ENCODE peak calls at places on chromosomes 6 and 20, in nine cellular contexts. Z is PC-3, T is OCI-LY7, J is GM23248, W is PC-9, F is hepatocyte, N is HCT116, P is GM23338, A is MM.1S. H is an unnamed sample. For H3K9me2 and H3K4me1, the result is how much of the 10 kb centered on the place peaks cover.

GRCh38 chr6:34205466-34205865 is 31.2 kb upstream of the HMGA1 start:
- DNase-seq in J (peak), F (no peak), Z (no peak), T (no peak), P (no peak), N (no peak), W (no peak), A (no peak), H (no peak)

GRCh38 chr20:4683261-4683660 is 38.4 kb upstream of the PRND start:
- DNase-seq in T (no peak), P (no peak), J (no peak), A (no peak), W (no peak), N (no peak), Z (no peak), F (no peak), H (no peak)

GRCh38 chr6:26215200-26216014 is 128.2 kb downstream of the HFE start:
- DNase-seq in A (peak), F (no peak), J (peak), N (no peak), T (peak), P (peak), W (no peak), Z (peak), H (peak)

GRCh38 chr6:170199716-170200115 is 91.2 kb downstream of the DLL1 start:
- DNase-seq in N (no peak), A (no peak), W (no peak), F (no peak), J (no peak), T (no peak), P (no peak), Z (no peak), H (no peak)

GRCh38 chr6:159473844-159474243 is 219.2 kb downstream of the SOD2 start:
- DNase-seq in A (no peak), Z (no peak), W (no peak), N (no peak), T (no peak), P (no peak), J (no peak), F (no peak), H (no peak)

GRCh38 chr6:161128680-161129196 is 137.2 kb downstream of the MAP3K4 start:
- DNase-seq in F (no peak), A (no peak), W (no peak), Z (peak), N (peak), T (no peak), J (peak), P (no peak), H (no peak)

GRCh38 chr6:122007366-122007765 is 392.1 kb upstream of the HSF2 start:
- DNase-seq in F (peak), N (no peak), Z (no peak), P (peak), T (no peak), W (no peak), J (peak), A (no peak), H (no peak)

GRCh38 chr20:51034461-51034860 is 11.6 kb upstream of the KCNG1 start:
- DNase-seq in F (no peak), Z (no peak), N (no peak), W (no peak), A (no peak), T (no peak), J (peak), P (no peak), H (no peak)

GRCh38 chr6:17169291-17169690 is 67.4 kb downstream of the STMND1 start:
- DNase-seq in J (peak), P (no peak), T (no peak), F (no peak), Z (no peak), A (no peak), N (no peak), W (no peak), H (no peak)

GRCh38 chr6:147017153-147017552 is 187.1 kb upstream of the STXBP5 start:
- DNase-seq in W (no peak), Z (no peak), A (no peak), P (peak), T (no peak), N (no peak), F (no peak), J (no peak), H (no peak)

GRCh38 chr6:22888147-22888831 is 318.9 kb downstream of the HDGFL1 start:
- DNase-seq in J (no peak), F (peak), P (no peak), Z (peak), W (no peak), N (no peak), A (no peak), T (no peak), H (no peak)

GRCh38 chr6:166005401-166005845 is 162.2 kb downstream of the TBXT start:
- DNase-seq in F (peak), Z (no peak), W (no peak), N (no peak), P (peak), T (no peak), J (peak), A (no peak), H (no peak)

GRCh38 chr20:25247666-25248500 is at the start of gene PYGB:
- DNase-seq in W (peak), A (peak), P (peak), J (peak), T (peak), F (peak), Z (peak), N (peak), H (peak)

GRCh38 chr6:5102266-5102970 is 17.3 kb downstream of the PPP1R3G start:
- DNase-seq in J (no peak), W (no peak), T (no peak), A (no peak), F (no peak), N (no peak), P (no peak), Z (no peak), H (no peak)

GRCh38 chr6:29626948-29627761 is 5.8 kb downstream of the GABBR1 start:
- DNase-seq in P (no peak), J (peak), F (peak), Z (no peak), A (no peak), N (no peak), W (no peak), T (no peak), H (no peak)

GRCh38 chr6:22392711-22393110 is 95.9 kb upstream of the PRL start:
- DNase-seq in A (no peak), N (no peak), J (peak), F (no peak), T (no peak), P (no peak), Z (no peak), W (no peak), H (no peak)

GRCh38 chr6:131721161-131721560 is 10.3 kb upstream of the CTAGE9 start:
- DNase-seq in P (no peak), J (no peak), A (no peak), T (no peak), W (no peak), Z (peak), N (no peak), F (no peak), H (no peak)

GRCh38 chr20:18587665-18588553 is at the start of gene DTD1:
- DNase-seq in Z (peak), F (peak), J (peak), N (peak), T (peak), A (peak), P (peak), W (peak), H (peak)

GRCh38 chr6:166343157-166343502 is 785 bp upstream of the SFT2D1 start:
- DNase-seq in Z (no peak), A (no peak), N (no peak), W (no peak), P (no peak), T (peak), J (no peak), F (no peak), H (peak)

GRCh38 chr20:4820833-4821518 is 99.3 kb downstream of the PRND start:
- DNase-seq in P (no peak), Z (peak), A (no peak), J (peak), W (peak), N (no peak), T (no peak), F (no peak), H (no peak)

GRCh38 chr6:37503486-37503980 is 3.8 kb upstream of the CCDC167 start:
- DNase-seq in T (peak), F (no peak), J (no peak), Z (no peak), A (no peak), P (no peak), W (no peak), N (no peak), H (no peak)

DNA sequence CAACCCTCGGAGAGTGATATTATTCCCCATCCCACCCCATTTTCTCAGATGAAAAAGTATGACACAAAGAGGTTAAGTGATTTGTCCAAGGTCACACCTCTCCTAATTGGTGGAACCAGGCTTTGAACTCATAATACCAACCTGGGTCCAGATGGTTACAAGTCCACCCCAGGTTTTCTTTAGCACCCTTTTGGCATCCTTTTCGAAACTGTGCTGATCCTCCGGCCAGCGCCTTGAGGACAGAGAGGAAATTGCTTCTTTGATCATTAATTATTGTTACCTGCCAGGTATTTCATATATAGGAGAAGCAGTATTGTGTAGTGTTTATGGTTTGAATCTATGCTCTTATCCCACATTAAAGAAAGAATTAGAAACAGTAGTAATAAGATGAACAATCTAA is 29.3 kb upstream of the PDYN start:
- DNase-seq in F (no peak), P (peak), Z (peak), J (no peak), A (peak), W (no peak), T (no peak), N (peak), H (no peak)
- H3K9me2 ChIP-seq in F (under half), P (under half), Z (under half), J (under half), A (under half), W (under half), T (under half), N (under half), H (under half)

GRCh38 chr6:156844089-156844488 is 66.9 kb downstream of the ARID1B start:
- DNase-seq in N (no peak), Z (no peak), W (no peak), F (no peak), A (no peak), P (no peak), J (no peak), T (no peak), H (no peak)
- H3K4me1 ChIP-seq in N (under half), Z (under half), W (under half), F (under half), A (under half), P (half or more), J (under half), T (half or more), H (half or more)

GRCh38 chr20:40309731-40310130 is 379.3 kb downstream of the MAFB start:
- DNase-seq in W (no peak), T (no peak), N (no peak), A (no peak), J (no peak), P (no peak), Z (no peak), F (no peak), H (no peak)

GRCh38 chr20:40307937-40308478 is 381.0 kb downstream of the MAFB start:
- DNase-seq in J (no peak), Z (no peak), A (no peak), N (no peak), P (no peak), F (no peak), T (no peak), W (no peak), H (no peak)

GRCh38 chr20:40305303-40305702 is 383.7 kb downstream of the MAFB start:
- DNase-seq in Z (no peak), N (no peak), J (no peak), P (no peak), W (no peak), A (no peak), F (no peak), T (no peak), H (no peak)

GRCh38 chr20:40304119-40304518 is 384.9 kb downstream of the MAFB start:
- DNase-seq in Z (no peak), F (no peak), P (peak), T (no peak), J (no peak), N (no peak), W (no peak), A (no peak), H (no peak)
- H2AFZ ChIP-seq in Z (no peak), F (no peak), P (peak), T (no peak), J (no peak), N (no peak), W (no peak), A (no peak), H (no peak)

GRCh38 chr20:8722277-8722928 is 346.5 kb upstream of the PLCB4 start:
- DNase-seq in T (peak), Z (peak), A (peak), F (peak), P (peak), J (peak), W (peak), N (peak), H (peak)
- H3K9me2 ChIP-seq in T (under half), Z (under half), A (under half), F (under half), P (under half), J (under half), W (under half), N (under half), H (under half)

DNA sequence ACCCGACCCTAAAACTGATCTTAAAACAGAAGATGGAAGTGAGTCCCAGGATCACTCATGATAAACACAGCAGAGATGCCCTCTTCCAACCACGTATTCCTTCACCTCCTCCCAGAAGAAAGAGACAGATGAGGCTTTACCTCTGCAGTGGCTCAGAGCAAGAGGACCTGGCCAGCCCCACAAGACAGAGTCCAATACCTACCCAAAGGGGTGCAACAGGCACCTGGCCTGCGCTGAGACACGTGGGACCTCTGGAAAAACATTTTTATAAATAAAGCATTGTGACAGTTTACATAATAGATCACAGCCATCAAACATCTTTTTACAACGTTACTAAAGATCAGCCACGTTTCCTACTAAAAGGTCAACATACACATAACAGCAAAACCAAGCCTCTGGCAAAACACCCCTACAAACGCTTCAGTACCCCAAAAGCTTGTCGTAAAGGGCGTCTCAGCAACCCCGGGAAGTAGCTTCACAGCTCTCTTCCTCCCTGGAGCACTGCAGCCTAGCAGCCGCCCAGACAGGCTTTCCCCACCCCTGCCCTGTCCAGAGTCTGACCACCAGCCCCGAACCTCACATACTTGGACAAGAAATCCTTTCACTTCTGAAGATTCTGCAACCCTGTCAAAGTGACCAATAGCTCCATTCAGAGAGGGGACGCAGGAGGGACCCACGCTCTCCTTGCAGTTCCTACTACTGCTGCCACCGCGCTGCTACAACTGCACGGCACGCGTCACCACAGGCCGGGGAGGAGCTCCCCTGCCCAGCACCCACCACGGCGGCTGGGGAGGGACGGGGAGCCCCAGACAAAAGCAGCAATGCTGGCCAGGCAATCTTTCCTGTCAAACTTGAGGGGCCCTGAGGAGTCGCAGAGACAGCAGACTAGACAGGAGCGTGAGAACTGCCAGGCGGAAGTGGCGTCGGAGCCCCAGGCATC is 2.8 kb downstream of the TAF4 start:
- DNase-seq in Z (no peak), N (no peak), W (no peak), T (no peak), A (no peak), P (no peak), F (no peak), J (no peak), H (no peak)
- H3K4me1 ChIP-seq in Z (under half), N (under half), W (under half), T (half or more), A (under half), P (under half), F (under half), J (under half), H (under half)